ENCODE peak calls at places on chromosomes 4 and X, in five cellular contexts. X is lower leg skin, G is HCT116, Y is body of pancreas, N is K562. M is an unnamed sample.

GRCh38 chrX:50152421-50152820 is 48.4 kb downstream of the AKAP4 start:
- DNase-seq in X (no peak), G (no peak), Y (no peak), N (no peak), M (no peak)

GRCh38 chr4:13547563-13548041 is 3.3 kb upstream of the NKX3-2 start:
- DNase-seq in X (no peak), G (no peak), Y (no peak), N (no peak), M (peak)

GRCh38 chrX:155048997-155049619 is 21.8 kb downstream of the CMC4 start:
- DNase-seq in X (no peak), G (no peak), Y (peak), N (peak), M (no peak)

GRCh38 chr4:174714393-174715211 is 114.4 kb downstream of the GLRA3 start:
- DNase-seq in X (peak), G (peak), Y (peak), N (peak), M (peak)

GRCh38 chr4:28388471-28388870 is 1527.8 kb downstream of the STIM2 start:
- DNase-seq in X (no peak), G (no peak), Y (no peak), N (no peak), M (no peak)

GRCh38 chr4:74999714-75000309 is 66.9 kb downstream of the PARM1 start:
- DNase-seq in X (no peak), G (no peak), Y (no peak), N (no peak), M (no peak)

GRCh38 chr4:55475394-55476243 is 71.1 kb downstream of the CLOCK start:
- DNase-seq in X (no peak), G (no peak), Y (no peak), N (no peak), M (no peak)

GRCh38 chr4:5300275-5300674 is 249.0 kb downstream of the STK32B start:
- DNase-seq in X (no peak), G (no peak), Y (no peak), N (no peak), M (no peak)

GRCh38 chr4:83552085-83552484 is 16.2 kb downstream of the GPAT3 start:
- DNase-seq in X (no peak), G (no peak), Y (no peak), N (no peak), M (no peak)

GRCh38 chr4:53508446-53508845 is 82.8 kb downstream of the LNX1 start:
- DNase-seq in X (no peak), G (no peak), Y (no peak), N (no peak), M (no peak)

GRCh38 chrX:101287402-101287801 is 3.7 kb downstream of the TAF7L start:
- DNase-seq in X (no peak), G (peak), Y (no peak), N (peak), M (no peak)

GRCh38 chr4:139986621-139987510 is 167.1 kb downstream of the MAML3 start:
- DNase-seq in X (no peak), G (no peak), Y (no peak), N (no peak), M (no peak)

GRCh38 chr4:2745981-2746806 is 9.9 kb downstream of the TNIP2 start:
- DNase-seq in X (peak), G (no peak), Y (no peak), N (no peak), M (peak)

GRCh38 chrX:147803948-147804347 is 107.8 kb upstream of the FMR1 start:
- DNase-seq in X (no peak), G (no peak), Y (no peak), N (no peak), M (no peak)

GRCh38 chr4:26290276-26290675 is 30.5 kb upstream of the RBPJ start:
- DNase-seq in X (no peak), G (no peak), Y (no peak), N (no peak), M (no peak)

GRCh38 chrX:9318213-9318612 is 146.6 kb upstream of the TBL1X start:
- DNase-seq in X (no peak), G (no peak), Y (no peak), N (no peak), M (no peak)

GRCh38 chr4:15001248-15001824 is 945 bp upstream of the CPEB2 start:
- DNase-seq in X (peak), G (no peak), Y (peak), N (peak), M (no peak)
- TF ChIP-seq POLR2A in X (no peak), G (no peak), Y (no peak), N (no peak), M (no peak)

GRCh38 chr4:37686373-37687174 is at the start of gene RELL1:
- DNase-seq in X (peak), G (peak), Y (peak), N (peak), M (peak)

GRCh38 chr4:37685211-37685725 is 908 bp downstream of the RELL1 start:
- DNase-seq in X (no peak), G (no peak), Y (no peak), N (no peak), M (no peak)

GRCh38 chr4:37687175-37687525 is 974 bp upstream of the RELL1 start:
- DNase-seq in X (no peak), G (no peak), Y (no peak), N (no peak), M (no peak)

GRCh38 chr4:37684154-37684553 is 2.0 kb downstream of the RELL1 start:
- DNase-seq in X (no peak), G (no peak), Y (no peak), N (no peak), M (no peak)

GRCh38 chr4:37685726-37686372 is 327 bp downstream of the RELL1 start:
- DNase-seq in X (no peak), G (no peak), Y (peak), N (peak), M (no peak)
- TF ChIP-seq POLR2A in X (no peak), G (peak), Y (peak), N (peak), M (peak)

DNA sequence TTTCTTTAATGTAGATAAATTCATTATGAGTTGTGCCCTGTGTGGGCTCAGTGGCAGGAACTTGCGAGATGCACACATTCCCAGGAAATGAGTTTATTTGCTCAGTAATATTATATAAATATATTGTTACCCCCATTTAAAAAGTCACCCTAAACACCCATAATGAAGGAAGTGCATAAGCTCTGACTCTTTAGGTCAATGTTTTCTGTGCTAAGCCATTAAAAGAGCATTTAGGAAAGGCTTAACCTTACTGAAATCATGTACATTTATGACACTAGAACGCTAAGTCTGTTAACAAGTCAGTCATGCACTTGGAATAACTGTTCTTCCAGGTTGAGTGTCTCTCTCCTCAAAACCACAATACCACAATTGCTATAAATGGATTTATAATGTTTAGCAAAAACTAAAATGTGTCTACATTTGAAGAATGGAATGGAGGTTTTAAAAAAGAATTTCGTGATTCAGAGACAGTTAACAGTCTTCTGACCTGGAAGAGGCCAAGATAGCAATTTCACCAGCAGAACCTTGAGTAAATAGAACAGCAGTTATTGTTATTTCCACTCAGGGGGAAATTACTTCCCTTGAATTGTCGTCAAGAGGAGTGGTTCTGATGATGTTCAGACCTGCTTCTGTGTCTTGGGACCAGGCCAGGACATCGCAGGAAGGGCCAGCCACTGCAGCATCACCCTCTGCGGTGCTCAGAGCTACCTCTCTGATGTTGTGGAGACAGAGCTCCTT is 91.1 kb upstream of the VEGFC start:
- DNase-seq in X (no peak), G (no peak), Y (no peak), N (no peak), M (no peak)
- TF ChIP-seq POLR2A in X (no peak), G (no peak), Y (no peak), N (no peak), M (no peak)

DNA sequence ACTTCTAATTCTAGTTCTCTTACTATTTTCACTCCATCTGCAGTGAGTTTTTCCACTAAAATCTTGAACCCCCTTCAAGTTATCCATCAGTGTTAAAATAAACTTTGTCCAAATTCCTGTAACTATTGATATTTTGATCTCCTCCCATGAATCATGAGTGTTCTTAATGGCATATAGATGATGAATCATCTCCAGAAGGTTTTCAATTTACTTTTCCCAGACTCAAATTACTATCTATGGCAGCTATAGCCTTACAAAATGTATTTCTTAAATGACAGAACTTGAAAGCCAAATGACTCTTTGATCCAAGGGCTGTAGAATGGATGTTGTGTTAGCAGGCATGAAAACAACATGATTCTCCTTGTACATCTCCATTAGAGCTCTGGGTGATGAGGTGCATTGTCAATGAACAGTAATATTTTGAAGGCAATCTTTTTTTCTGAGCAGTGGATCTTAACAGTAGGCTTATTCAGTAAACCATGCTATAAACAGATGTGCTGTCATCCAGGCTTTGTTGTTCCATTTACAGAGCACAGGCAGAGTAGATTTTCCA is 16.1 kb upstream of the IQCM start:
- DNase-seq in X (no peak), G (no peak), Y (no peak), N (no peak), M (no peak)
- TF ChIP-seq POLR2A in X (no peak), G (no peak), Y (no peak), N (no peak), M (no peak)

GRCh38 chr4:17614416-17615299 is at the start of gene MED28:
- DNase-seq in X (peak), G (peak), Y (peak), N (peak), M (peak)
- TF ChIP-seq POLR2A in X (no peak), G (peak), Y (peak), N (peak), M (peak)